ENCODE peak calls at places on chromosomes 3 and 15, in eight cellular contexts. One of them, this sample, is unnamed.

GRCh38 chr15:66901336-66902100 is 163.9 kb upstream of the SMAD3 start:
- DNase-seq in cardiac muscle cell: peak; percentile 58
- DNase-seq in lower lobe of right lung: no peak
- DNase-seq in stomach: no peak
- DNase-seq in epithelial cell of esophagus: no peak
- DNase-seq in WTC11: no peak
- DNase-seq in cardiac fibroblast: peak; percentile 68
- DNase-seq in GM12878: no peak
- DNase-seq in this sample: peak; percentile 43

GRCh38 chr3:123169492-123169929 is 32.2 kb upstream of the SEC22A start:
- DNase-seq in cardiac muscle cell: no peak
- DNase-seq in lower lobe of right lung: no peak
- DNase-seq in stomach: peak; percentile 34
- DNase-seq in epithelial cell of esophagus: no peak
- DNase-seq in WTC11: no peak
- DNase-seq in cardiac fibroblast: no peak
- DNase-seq in GM12878: no peak
- DNase-seq in this sample: no peak

GRCh38 chr15:60605879-60606304 is 127.0 kb upstream of the ICE2 start:
- DNase-seq in cardiac muscle cell: peak; percentile 82
- DNase-seq in lower lobe of right lung: no peak
- DNase-seq in stomach: no peak
- DNase-seq in epithelial cell of esophagus: no peak
- DNase-seq in WTC11: no peak
- DNase-seq in cardiac fibroblast: peak; percentile 82
- DNase-seq in GM12878: no peak
- DNase-seq in this sample: peak; percentile 68

GRCh38 chr15:36737430-36737891 is 158.0 kb downstream of the CDIN1 start:
- DNase-seq in cardiac muscle cell: peak; percentile 31
- DNase-seq in lower lobe of right lung: no peak
- DNase-seq in stomach: no peak
- DNase-seq in epithelial cell of esophagus: peak; percentile 53
- DNase-seq in WTC11: no peak
- DNase-seq in cardiac fibroblast: peak; percentile 40
- DNase-seq in GM12878: no peak
- DNase-seq in this sample: peak; percentile 31

GRCh38 chr3:158120330-158120729 is 10.4 kb downstream of the RSRC1 start:
- DNase-seq in cardiac muscle cell: no peak
- DNase-seq in lower lobe of right lung: no peak
- DNase-seq in stomach: no peak
- DNase-seq in epithelial cell of esophagus: no peak
- DNase-seq in WTC11: no peak
- DNase-seq in cardiac fibroblast: no peak
- DNase-seq in GM12878: no peak
- DNase-seq in this sample: no peak

GRCh38 chr15:39462691-39463090 is 118.2 kb upstream of the THBS1 start:
- DNase-seq in cardiac muscle cell: peak; percentile 59
- DNase-seq in lower lobe of right lung: no peak
- DNase-seq in stomach: no peak
- DNase-seq in epithelial cell of esophagus: peak; percentile 10
- DNase-seq in WTC11: no peak
- DNase-seq in cardiac fibroblast: peak; percentile 80
- DNase-seq in GM12878: no peak
- DNase-seq in this sample: peak; percentile 72

GRCh38 chr15:67164811-67165652 is 89.4 kb downstream of the AAGAB start:
- DNase-seq in cardiac muscle cell: peak; percentile 50
- DNase-seq in lower lobe of right lung: no peak
- DNase-seq in stomach: no peak
- DNase-seq in epithelial cell of esophagus: no peak
- DNase-seq in WTC11: peak; percentile 75
- DNase-seq in cardiac fibroblast: peak; percentile 91
- DNase-seq in GM12878: no peak
- DNase-seq in this sample: peak; percentile 93

GRCh38 chr3:150391200-150391599 is 16.9 kb upstream of the TSC22D2 start:
- DNase-seq in cardiac muscle cell: peak; percentile 60
- DNase-seq in lower lobe of right lung: no peak
- DNase-seq in stomach: no peak
- DNase-seq in epithelial cell of esophagus: peak; percentile 34
- DNase-seq in WTC11: no peak
- DNase-seq in cardiac fibroblast: peak; percentile 63
- DNase-seq in GM12878: no peak
- DNase-seq in this sample: peak; percentile 32

GRCh38 chr3:52216585-52217408 is 8.6 kb downstream of the TLR9 start:
- DNase-seq in cardiac muscle cell: peak; percentile 84
- DNase-seq in lower lobe of right lung: peak; percentile 81
- DNase-seq in stomach: peak; percentile 97
- DNase-seq in epithelial cell of esophagus: peak; percentile 96
- DNase-seq in WTC11: no peak
- DNase-seq in cardiac fibroblast: peak; percentile 86
- DNase-seq in GM12878: no peak
- DNase-seq in this sample: peak; percentile 79

GRCh38 chr3:111989061-111989678 is 9.6 kb upstream of the TAGLN3 start:
- DNase-seq in cardiac muscle cell: peak; percentile 82
- DNase-seq in lower lobe of right lung: no peak
- DNase-seq in stomach: no peak
- DNase-seq in epithelial cell of esophagus: peak; percentile 77
- DNase-seq in WTC11: no peak
- DNase-seq in cardiac fibroblast: peak; percentile 81
- DNase-seq in GM12878: no peak
- DNase-seq in this sample: peak; percentile 80

GRCh38 chr3:178419078-178419477 is 117.2 kb upstream of the KCNMB2 start:
- DNase-seq in cardiac muscle cell: peak; percentile 31
- DNase-seq in lower lobe of right lung: no peak
- DNase-seq in stomach: no peak
- DNase-seq in epithelial cell of esophagus: peak; percentile 80
- DNase-seq in WTC11: no peak
- DNase-seq in cardiac fibroblast: peak; percentile 78
- DNase-seq in GM12878: no peak
- DNase-seq in this sample: peak; percentile 41

GRCh38 chr3:46383946-46384330 is 13.2 kb downstream of the CCR5 start:
- DNase-seq in cardiac muscle cell: no peak
- DNase-seq in lower lobe of right lung: no peak
- DNase-seq in stomach: no peak
- DNase-seq in epithelial cell of esophagus: no peak
- DNase-seq in WTC11: no peak
- DNase-seq in cardiac fibroblast: no peak
- DNase-seq in GM12878: no peak
- DNase-seq in this sample: no peak

GRCh38 chr15:49865925-49866757 is 245.3 kb downstream of the DTWD1 start:
- DNase-seq in cardiac muscle cell: no peak
- DNase-seq in lower lobe of right lung: no peak
- DNase-seq in stomach: no peak
- DNase-seq in epithelial cell of esophagus: peak; percentile 91
- DNase-seq in WTC11: no peak
- DNase-seq in cardiac fibroblast: peak; percentile 78
- DNase-seq in GM12878: no peak
- DNase-seq in this sample: no peak

GRCh38 chr15:61702224-61703120 is 357.8 kb downstream of the VPS13C start:
- DNase-seq in cardiac muscle cell: no peak
- DNase-seq in lower lobe of right lung: no peak
- DNase-seq in stomach: no peak
- DNase-seq in epithelial cell of esophagus: peak; percentile 23
- DNase-seq in WTC11: peak; percentile 41
- DNase-seq in cardiac fibroblast: no peak
- DNase-seq in GM12878: no peak
- DNase-seq in this sample: no peak

GRCh38 chr3:61983479-61983878 is 389.9 kb downstream of the FEZF2 start:
- DNase-seq in cardiac muscle cell: no peak
- DNase-seq in lower lobe of right lung: no peak
- DNase-seq in stomach: no peak
- DNase-seq in epithelial cell of esophagus: no peak
- DNase-seq in WTC11: no peak
- DNase-seq in cardiac fibroblast: no peak
- DNase-seq in GM12878: no peak
- DNase-seq in this sample: no peak

GRCh38 chr3:184766555-184767261 is 45.3 kb upstream of the VPS8 start:
- DNase-seq in cardiac muscle cell: no peak
- DNase-seq in lower lobe of right lung: no peak
- DNase-seq in stomach: no peak
- DNase-seq in epithelial cell of esophagus: peak; percentile 99
- DNase-seq in WTC11: no peak
- DNase-seq in cardiac fibroblast: no peak
- DNase-seq in GM12878: no peak
- DNase-seq in this sample: no peak

GRCh38 chr3:99119312-99119810 is 217.9 kb upstream of the DCBLD2 start:
- DNase-seq in cardiac muscle cell: no peak
- DNase-seq in lower lobe of right lung: no peak
- DNase-seq in stomach: no peak
- DNase-seq in epithelial cell of esophagus: peak; percentile 6
- DNase-seq in WTC11: no peak
- DNase-seq in cardiac fibroblast: peak; percentile 40
- DNase-seq in GM12878: no peak
- DNase-seq in this sample: peak; percentile 33

GRCh38 chr3:64451283-64452012 is 226.2 kb upstream of the PRICKLE2 start:
- DNase-seq in cardiac muscle cell: no peak
- DNase-seq in lower lobe of right lung: no peak
- DNase-seq in stomach: no peak
- DNase-seq in epithelial cell of esophagus: no peak
- DNase-seq in WTC11: no peak
- DNase-seq in cardiac fibroblast: no peak
- DNase-seq in GM12878: no peak
- DNase-seq in this sample: no peak

GRCh38 chr3:64449026-64449425 is 223.8 kb upstream of the PRICKLE2 start:
- DNase-seq in cardiac muscle cell: no peak
- DNase-seq in lower lobe of right lung: no peak
- DNase-seq in stomach: no peak
- DNase-seq in epithelial cell of esophagus: no peak
- DNase-seq in WTC11: no peak
- DNase-seq in cardiac fibroblast: no peak
- DNase-seq in GM12878: peak; percentile 39
- DNase-seq in this sample: no peak

GRCh38 chr3:64454768-64455167 is 229.5 kb upstream of the PRICKLE2 start:
- DNase-seq in cardiac muscle cell: no peak
- DNase-seq in lower lobe of right lung: no peak
- DNase-seq in stomach: no peak
- DNase-seq in epithelial cell of esophagus: no peak
- DNase-seq in WTC11: no peak
- DNase-seq in cardiac fibroblast: no peak
- DNase-seq in GM12878: no peak
- DNase-seq in this sample: no peak

GRCh38 chr3:64454179-64454578 is 228.9 kb upstream of the PRICKLE2 start:
- DNase-seq in cardiac muscle cell: peak; percentile 85
- DNase-seq in lower lobe of right lung: no peak
- DNase-seq in stomach: no peak
- DNase-seq in epithelial cell of esophagus: peak; percentile 48
- DNase-seq in WTC11: no peak
- DNase-seq in cardiac fibroblast: peak; percentile 70
- DNase-seq in GM12878: no peak
- DNase-seq in this sample: peak; percentile 77

GRCh38 chr3:64450396-64450956 is 225.2 kb upstream of the PRICKLE2 start:
- DNase-seq in cardiac muscle cell: no peak
- DNase-seq in lower lobe of right lung: no peak
- DNase-seq in stomach: no peak
- DNase-seq in epithelial cell of esophagus: no peak
- DNase-seq in WTC11: no peak
- DNase-seq in cardiac fibroblast: no peak
- DNase-seq in GM12878: peak; percentile 12
- DNase-seq in this sample: no peak
- TF ChIP-seq CTCF in cardiac muscle cell: no peak
- TF ChIP-seq CTCF in lower lobe of right lung: no peak
- TF ChIP-seq CTCF in stomach: no peak
- TF ChIP-seq CTCF in epithelial cell of esophagus: no peak
- TF ChIP-seq CTCF in WTC11: no peak
- TF ChIP-seq CTCF in cardiac fibroblast: no peak
- TF ChIP-seq CTCF in GM12878: no peak
- TF ChIP-seq CTCF in this sample: no peak

GRCh38 chr3:87145553-87145952 is 81.6 kb upstream of the CHMP2B start:
- DNase-seq in cardiac muscle cell: peak; percentile 37
- DNase-seq in lower lobe of right lung: no peak
- DNase-seq in stomach: no peak
- DNase-seq in epithelial cell of esophagus: peak; percentile 53
- DNase-seq in WTC11: peak; percentile 75
- DNase-seq in cardiac fibroblast: peak; percentile 46
- DNase-seq in GM12878: no peak
- DNase-seq in this sample: peak; percentile 7
- TF ChIP-seq CTCF in cardiac muscle cell: peak; percentile 35
- TF ChIP-seq CTCF in lower lobe of right lung: peak; percentile 18
- TF ChIP-seq CTCF in stomach: no peak
- TF ChIP-seq CTCF in epithelial cell of esophagus: peak; percentile 46
- TF ChIP-seq CTCF in WTC11: peak; percentile 54
- TF ChIP-seq CTCF in cardiac fibroblast: peak; percentile 47
- TF ChIP-seq CTCF in GM12878: peak; percentile 32
- TF ChIP-seq CTCF in this sample: no peak

GRCh38 chr3:41716391-41716910 is 245.5 kb downstream of the ULK4 start:
- DNase-seq in cardiac muscle cell: peak; percentile 44
- DNase-seq in lower lobe of right lung: no peak
- DNase-seq in stomach: no peak
- DNase-seq in epithelial cell of esophagus: peak; percentile 11
- DNase-seq in WTC11: no peak
- DNase-seq in cardiac fibroblast: peak; percentile 32
- DNase-seq in GM12878: no peak
- DNase-seq in this sample: peak; percentile 55
- TF ChIP-seq CTCF in cardiac muscle cell: peak; percentile 51
- TF ChIP-seq CTCF in lower lobe of right lung: peak; percentile 28
- TF ChIP-seq CTCF in stomach: no peak
- TF ChIP-seq CTCF in epithelial cell of esophagus: peak; percentile 46
- TF ChIP-seq CTCF in WTC11: no peak
- TF ChIP-seq CTCF in cardiac fibroblast: peak; percentile 34
- TF ChIP-seq CTCF in GM12878: no peak
- TF ChIP-seq CTCF in this sample: peak; percentile 58

GRCh38 chr3:141148169-141148568 is 83.5 kb upstream of the PXYLP1 start:
- DNase-seq in cardiac muscle cell: no peak
- DNase-seq in lower lobe of right lung: no peak
- DNase-seq in stomach: no peak
- DNase-seq in epithelial cell of esophagus: no peak
- DNase-seq in WTC11: no peak
- DNase-seq in cardiac fibroblast: no peak
- DNase-seq in GM12878: no peak
- DNase-seq in this sample: no peak

GRCh38 chr3:141148770-141149169 is 82.9 kb upstream of the PXYLP1 start:
- DNase-seq in cardiac muscle cell: no peak
- DNase-seq in lower lobe of right lung: no peak
- DNase-seq in stomach: no peak
- DNase-seq in epithelial cell of esophagus: no peak
- DNase-seq in WTC11: no peak
- DNase-seq in cardiac fibroblast: no peak
- DNase-seq in GM12878: no peak
- DNase-seq in this sample: no peak

GRCh38 chr3:141147657-141148056 is 84.0 kb upstream of the PXYLP1 start:
- DNase-seq in cardiac muscle cell: no peak
- DNase-seq in lower lobe of right lung: no peak
- DNase-seq in stomach: no peak
- DNase-seq in epithelial cell of esophagus: peak; percentile 75
- DNase-seq in WTC11: no peak
- DNase-seq in cardiac fibroblast: no peak
- DNase-seq in GM12878: no peak
- DNase-seq in this sample: no peak

GRCh38 chr3:141146979-141147470 is 84.6 kb upstream of the PXYLP1 start:
- DNase-seq in cardiac muscle cell: no peak
- DNase-seq in lower lobe of right lung: no peak
- DNase-seq in stomach: no peak
- DNase-seq in epithelial cell of esophagus: no peak
- DNase-seq in WTC11: no peak
- DNase-seq in cardiac fibroblast: no peak
- DNase-seq in GM12878: no peak
- DNase-seq in this sample: no peak

DNA sequence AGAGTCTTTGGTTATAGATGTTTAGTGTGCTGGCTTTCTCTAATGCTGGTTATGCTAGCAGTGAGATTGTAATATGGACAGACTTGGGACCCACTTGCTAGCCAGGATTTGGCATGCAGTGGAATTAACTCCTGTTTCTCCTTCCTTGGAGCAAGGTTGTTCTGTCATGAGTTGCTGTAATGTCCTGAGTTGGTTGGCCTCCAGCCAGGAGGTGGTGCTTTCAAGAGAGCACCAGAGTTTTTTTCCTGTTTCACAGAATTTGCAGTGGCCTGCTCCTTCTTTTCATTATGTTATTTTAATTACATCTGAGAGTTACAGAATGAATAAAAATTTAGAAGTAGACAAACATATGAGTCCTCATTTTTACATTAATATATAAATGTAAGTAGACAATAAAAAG is 88.1 kb upstream of the PXYLP1 start:
- DNase-seq in cardiac muscle cell: no peak
- DNase-seq in lower lobe of right lung: no peak
- DNase-seq in stomach: no peak
- DNase-seq in epithelial cell of esophagus: no peak
- DNase-seq in WTC11: no peak
- DNase-seq in cardiac fibroblast: no peak
- DNase-seq in GM12878: no peak
- DNase-seq in this sample: no peak
- TF ChIP-seq CTCF in cardiac muscle cell: no peak
- TF ChIP-seq CTCF in lower lobe of right lung: no peak
- TF ChIP-seq CTCF in stomach: no peak
- TF ChIP-seq CTCF in epithelial cell of esophagus: no peak
- TF ChIP-seq CTCF in WTC11: no peak
- TF ChIP-seq CTCF in cardiac fibroblast: no peak
- TF ChIP-seq CTCF in GM12878: no peak
- TF ChIP-seq CTCF in this sample: no peak